ENCODE peak calls at places on chromosome 5, in five cellular contexts. One of them, this sample, is unnamed. For H3K4me1, the result is how much of the 10 kb centered on the place peaks cover.

GRCh38 chr5:102307232-102307631 is 11.1 kb upstream of the SLCO4C1 start:
- DNase-seq in ovary: no peak
- DNase-seq in tibial nerve: no peak
- DNase-seq in endothelial cell of umbilical vein: no peak
- DNase-seq in HCT116: no peak
- DNase-seq in this sample: no peak

GRCh38 chr5:62192958-62193357 is 113.0 kb upstream of the KIF2A start:
- DNase-seq in ovary: no peak
- DNase-seq in tibial nerve: no peak
- DNase-seq in endothelial cell of umbilical vein: no peak
- DNase-seq in HCT116: no peak
- DNase-seq in this sample: no peak

GRCh38 chr5:121976979-121977378 is 15.2 kb downstream of the SRFBP1 start:
- DNase-seq in ovary: no peak
- DNase-seq in tibial nerve: no peak
- DNase-seq in endothelial cell of umbilical vein: no peak
- DNase-seq in HCT116: no peak
- DNase-seq in this sample: no peak

GRCh38 chr5:151095341-151096000 is 14.6 kb upstream of the TNIP1 start:
- DNase-seq in ovary: peak
- DNase-seq in tibial nerve: no peak
- DNase-seq in endothelial cell of umbilical vein: peak
- DNase-seq in HCT116: no peak
- DNase-seq in this sample: peak

GRCh38 chr5:146461319-146461718 is 14.2 kb downstream of the TCERG1 start:
- DNase-seq in ovary: no peak
- DNase-seq in tibial nerve: no peak
- DNase-seq in endothelial cell of umbilical vein: peak
- DNase-seq in HCT116: no peak
- DNase-seq in this sample: no peak

GRCh38 chr5:71887680-71888079 is 168.6 kb downstream of the CARTPT start:
- DNase-seq in ovary: no peak
- DNase-seq in tibial nerve: no peak
- DNase-seq in endothelial cell of umbilical vein: peak
- DNase-seq in HCT116: peak
- DNase-seq in this sample: peak

GRCh38 chr5:34685485-34686197 is 29.5 kb downstream of the RAI14 start:
- DNase-seq in ovary: no peak
- DNase-seq in tibial nerve: no peak
- DNase-seq in endothelial cell of umbilical vein: peak
- DNase-seq in HCT116: no peak
- DNase-seq in this sample: no peak

GRCh38 chr5:177327539-177328522 is 16.1 kb upstream of the MXD3 start:
- DNase-seq in ovary: no peak
- DNase-seq in tibial nerve: no peak
- DNase-seq in endothelial cell of umbilical vein: peak
- DNase-seq in HCT116: no peak
- DNase-seq in this sample: no peak

GRCh38 chr5:140857987-140858240 is 2.2 kb downstream of the PCDHA10 start:
- DNase-seq in ovary: no peak
- DNase-seq in tibial nerve: no peak
- DNase-seq in endothelial cell of umbilical vein: no peak
- DNase-seq in HCT116: no peak
- DNase-seq in this sample: no peak

GRCh38 chr5:175623086-175623485 is 34.8 kb upstream of the HRH2 start:
- DNase-seq in ovary: no peak
- DNase-seq in tibial nerve: no peak
- DNase-seq in endothelial cell of umbilical vein: no peak
- DNase-seq in HCT116: no peak
- DNase-seq in this sample: no peak

GRCh38 chr5:157941616-157942015 is 82.7 kb upstream of the CLINT1 start:
- DNase-seq in ovary: no peak
- DNase-seq in tibial nerve: no peak
- DNase-seq in endothelial cell of umbilical vein: no peak
- DNase-seq in HCT116: no peak
- DNase-seq in this sample: no peak

GRCh38 chr5:171023508-171023907 is 161.7 kb downstream of the RANBP17 start:
- DNase-seq in ovary: no peak
- DNase-seq in tibial nerve: no peak
- DNase-seq in endothelial cell of umbilical vein: no peak
- DNase-seq in HCT116: no peak
- DNase-seq in this sample: no peak

GRCh38 chr5:10975915-10976314 is 214.9 kb upstream of the DAP start:
- DNase-seq in ovary: no peak
- DNase-seq in tibial nerve: no peak
- DNase-seq in endothelial cell of umbilical vein: no peak
- DNase-seq in HCT116: no peak
- DNase-seq in this sample: no peak

GRCh38 chr5:68515514-68515913 is 300.0 kb downstream of the PIK3R1 start:
- DNase-seq in ovary: no peak
- DNase-seq in tibial nerve: no peak
- DNase-seq in endothelial cell of umbilical vein: no peak
- DNase-seq in HCT116: no peak
- DNase-seq in this sample: no peak

GRCh38 chr5:34571380-34572041 is 84.6 kb upstream of the RAI14 start:
- DNase-seq in ovary: no peak
- DNase-seq in tibial nerve: no peak
- DNase-seq in endothelial cell of umbilical vein: peak
- DNase-seq in HCT116: no peak
- DNase-seq in this sample: no peak

GRCh38 chr5:102590467-102590866 is 91.7 kb upstream of the SLCO6A1 start:
- DNase-seq in ovary: no peak
- DNase-seq in tibial nerve: no peak
- DNase-seq in endothelial cell of umbilical vein: no peak
- DNase-seq in HCT116: no peak
- DNase-seq in this sample: no peak

GRCh38 chr5:121668635-121669034 is 183.0 kb upstream of the FTMT start:
- DNase-seq in ovary: no peak
- DNase-seq in tibial nerve: no peak
- DNase-seq in endothelial cell of umbilical vein: no peak
- DNase-seq in HCT116: peak
- DNase-seq in this sample: no peak

GRCh38 chr5:51385214-51385613 is 2.0 kb downstream of the ISL1 start:
- DNase-seq in ovary: no peak
- DNase-seq in tibial nerve: no peak
- DNase-seq in endothelial cell of umbilical vein: peak
- DNase-seq in HCT116: no peak
- DNase-seq in this sample: no peak

GRCh38 chr5:54831233-54831632 is 154.2 kb downstream of the ESM1 start:
- DNase-seq in ovary: no peak
- DNase-seq in tibial nerve: no peak
- DNase-seq in endothelial cell of umbilical vein: no peak
- DNase-seq in HCT116: no peak
- DNase-seq in this sample: no peak

GRCh38 chr5:160020969-160021368 is 12.0 kb downstream of the TTC1 start:
- DNase-seq in ovary: no peak
- DNase-seq in tibial nerve: no peak
- DNase-seq in endothelial cell of umbilical vein: peak
- DNase-seq in HCT116: no peak
- DNase-seq in this sample: no peak

GRCh38 chr5:88967633-88968585 is 84.9 kb upstream of the MEF2C start:
- DNase-seq in ovary: no peak
- DNase-seq in tibial nerve: no peak
- DNase-seq in endothelial cell of umbilical vein: no peak
- DNase-seq in HCT116: no peak
- DNase-seq in this sample: no peak

GRCh38 chr5:133696782-133697507 is 84.6 kb upstream of the FSTL4 start:
- DNase-seq in ovary: no peak
- DNase-seq in tibial nerve: no peak
- DNase-seq in endothelial cell of umbilical vein: no peak
- DNase-seq in HCT116: no peak
- DNase-seq in this sample: no peak

GRCh38 chr5:177140312-177140711 is 6.7 kb downstream of the NSD1 start:
- DNase-seq in ovary: no peak
- DNase-seq in tibial nerve: no peak
- DNase-seq in endothelial cell of umbilical vein: no peak
- DNase-seq in HCT116: no peak
- DNase-seq in this sample: no peak

GRCh38 chr5:175003531-175003930 is 279.1 kb downstream of the MSX2 start:
- DNase-seq in ovary: no peak
- DNase-seq in tibial nerve: no peak
- DNase-seq in endothelial cell of umbilical vein: no peak
- DNase-seq in HCT116: no peak
- DNase-seq in this sample: no peak

GRCh38 chr5:59039003-59039295 is 456.1 kb downstream of the RAB3C start:
- DNase-seq in ovary: no peak
- DNase-seq in tibial nerve: no peak
- DNase-seq in endothelial cell of umbilical vein: peak
- DNase-seq in HCT116: no peak
- DNase-seq in this sample: no peak

GRCh38 chr5:59596586-59597348 is 296.8 kb downstream of the PDE4D start:
- DNase-seq in ovary: no peak
- DNase-seq in tibial nerve: no peak
- DNase-seq in endothelial cell of umbilical vein: peak
- DNase-seq in HCT116: no peak
- DNase-seq in this sample: no peak

GRCh38 chr5:87582149-87582548 is 169.4 kb upstream of the CCNH start:
- DNase-seq in ovary: no peak
- DNase-seq in tibial nerve: no peak
- DNase-seq in endothelial cell of umbilical vein: no peak
- DNase-seq in HCT116: no peak
- DNase-seq in this sample: no peak

GRCh38 chr5:158456756-158457155 is 597.8 kb upstream of the CLINT1 start:
- DNase-seq in ovary: no peak
- DNase-seq in tibial nerve: no peak
- DNase-seq in endothelial cell of umbilical vein: peak
- DNase-seq in HCT116: no peak
- DNase-seq in this sample: no peak

GRCh38 chr5:116135344-116135743 is 50.5 kb downstream of the COMMD10 start:
- DNase-seq in ovary: no peak
- DNase-seq in tibial nerve: no peak
- DNase-seq in endothelial cell of umbilical vein: no peak
- DNase-seq in HCT116: no peak
- DNase-seq in this sample: no peak

GRCh38 chr5:2462026-2462691 is 289.3 kb downstream of the IRX2 start:
- DNase-seq in ovary: no peak
- DNase-seq in tibial nerve: no peak
- DNase-seq in endothelial cell of umbilical vein: no peak
- DNase-seq in HCT116: no peak
- DNase-seq in this sample: no peak

DNA sequence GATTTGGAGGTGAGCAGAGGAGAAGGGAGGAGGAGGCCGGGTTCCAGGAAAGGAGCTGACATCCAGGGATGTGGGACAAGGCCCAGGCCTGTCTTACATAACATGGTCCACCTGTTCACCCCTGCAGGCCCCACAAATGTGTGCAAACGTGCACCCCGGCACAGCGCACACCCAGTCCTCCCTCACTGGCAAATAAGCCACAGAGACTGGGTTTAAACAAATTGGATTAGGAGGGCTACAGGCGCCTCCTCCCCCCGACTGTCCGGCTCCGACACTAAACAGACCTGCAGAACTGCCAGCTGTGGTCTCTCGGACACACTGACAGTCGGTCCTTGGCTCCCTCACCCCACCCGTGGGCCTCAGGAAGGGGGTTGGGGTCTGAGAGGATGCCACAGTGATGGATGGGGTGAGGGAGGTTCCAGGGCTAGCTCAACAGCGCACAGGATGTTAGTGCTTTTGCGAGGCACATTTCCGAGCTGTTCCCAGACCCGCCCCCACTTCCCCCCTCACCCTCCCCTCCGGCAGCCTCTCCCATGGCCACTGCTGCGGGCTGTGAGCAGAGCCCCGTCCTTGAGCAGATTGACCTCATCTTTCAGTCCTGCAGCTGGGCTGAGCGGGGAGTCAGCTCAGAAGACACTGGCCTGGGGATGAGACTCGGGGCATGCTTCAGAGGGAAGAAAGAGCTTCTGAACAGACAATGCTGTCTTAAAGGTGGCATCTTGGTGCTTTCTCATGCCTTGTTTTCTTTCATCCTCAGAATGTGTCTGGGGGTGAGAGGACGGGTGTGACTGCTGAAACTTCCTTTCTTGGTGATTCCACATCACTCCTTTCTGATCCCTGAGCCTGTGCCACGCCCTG is 43.6 kb upstream of the IL17B start:
- DNase-seq in ovary: peak
- DNase-seq in tibial nerve: no peak
- DNase-seq in endothelial cell of umbilical vein: peak
- DNase-seq in HCT116: no peak
- DNase-seq in this sample: peak
- TF ChIP-seq POLR2A in ovary: no peak
- TF ChIP-seq POLR2A in tibial nerve: no peak
- TF ChIP-seq POLR2A in endothelial cell of umbilical vein: no peak
- TF ChIP-seq POLR2A in HCT116: no peak
- TF ChIP-seq POLR2A in this sample: no peak

DNA sequence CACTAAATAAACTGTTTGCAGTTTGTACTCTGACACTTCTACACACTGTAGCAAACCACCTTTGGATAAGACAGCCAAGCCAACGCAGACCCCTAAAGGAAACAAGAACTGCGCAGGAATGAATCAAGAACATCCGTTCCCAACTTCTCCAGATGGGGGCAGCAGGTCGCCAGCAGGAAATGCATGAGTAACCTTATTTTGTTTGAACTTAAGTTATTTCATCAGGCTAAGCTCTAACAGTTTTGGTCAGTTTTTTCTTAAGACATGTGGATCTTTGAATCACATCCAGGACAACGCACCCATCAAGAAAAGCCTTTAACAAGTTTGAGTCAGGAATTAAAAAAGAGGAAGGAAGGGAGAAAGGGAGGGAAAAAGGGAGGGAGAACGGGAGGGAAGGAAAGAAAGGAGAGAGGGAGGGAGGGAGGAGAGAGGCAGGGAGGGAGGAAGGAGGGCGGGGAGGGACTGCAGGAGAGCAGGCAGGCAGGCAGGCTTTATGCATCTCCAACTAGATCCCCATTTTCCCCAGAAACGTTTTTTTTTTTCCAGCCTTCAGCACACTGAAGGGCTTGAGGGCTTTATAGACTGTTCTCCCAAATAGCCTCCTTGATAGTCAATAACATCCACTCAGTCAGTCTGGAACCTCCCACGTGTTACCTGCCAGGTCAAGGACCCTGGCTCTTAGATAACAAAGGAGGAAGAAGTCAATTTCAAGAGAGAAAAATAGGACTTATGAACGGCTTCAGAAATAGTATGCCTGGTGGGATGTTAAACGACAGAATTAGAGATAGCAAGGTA is 22.2 kb downstream of the BHMT start:
- DNase-seq in ovary: peak
- DNase-seq in tibial nerve: peak
- DNase-seq in endothelial cell of umbilical vein: peak
- DNase-seq in HCT116: peak
- DNase-seq in this sample: peak
- H3K27ac ChIP-seq in ovary: no peak
- H3K27ac ChIP-seq in tibial nerve: peak
- H3K27ac ChIP-seq in endothelial cell of umbilical vein: peak
- H3K27ac ChIP-seq in HCT116: peak
- H3K27ac ChIP-seq in this sample: peak

GRCh38 chr5:107337281-107337680 is 333.5 kb downstream of the EFNA5 start:
- DNase-seq in ovary: no peak
- DNase-seq in tibial nerve: no peak
- DNase-seq in endothelial cell of umbilical vein: no peak
- DNase-seq in HCT116: peak
- DNase-seq in this sample: no peak

GRCh38 chr5:107340631-107341030 is 330.1 kb downstream of the EFNA5 start:
- DNase-seq in ovary: no peak
- DNase-seq in tibial nerve: no peak
- DNase-seq in endothelial cell of umbilical vein: no peak
- DNase-seq in HCT116: no peak
- DNase-seq in this sample: no peak

GRCh38 chr5:107338341-107338740 is 332.4 kb downstream of the EFNA5 start:
- DNase-seq in ovary: no peak
- DNase-seq in tibial nerve: no peak
- DNase-seq in endothelial cell of umbilical vein: no peak
- DNase-seq in HCT116: no peak
- DNase-seq in this sample: no peak
- H3K4me1 ChIP-seq in ovary: under half
- H3K4me1 ChIP-seq in tibial nerve: under half
- H3K4me1 ChIP-seq in endothelial cell of umbilical vein: under half
- H3K4me1 ChIP-seq in HCT116: under half
- H3K4me1 ChIP-seq in this sample: under half

GRCh38 chr5:38556599-38557308 is at the start of gene LIFR:
- DNase-seq in ovary: peak
- DNase-seq in tibial nerve: peak
- DNase-seq in endothelial cell of umbilical vein: peak
- DNase-seq in HCT116: peak
- DNase-seq in this sample: peak
- TF ChIP-seq POLR2A in ovary: peak
- TF ChIP-seq POLR2A in tibial nerve: peak
- TF ChIP-seq POLR2A in endothelial cell of umbilical vein: peak
- TF ChIP-seq POLR2A in HCT116: peak
- TF ChIP-seq POLR2A in this sample: no peak

This sample was measured in testis.